ENCODE peak calls at places on chromosomes 16 and 17, in six cellular contexts. F, O, A, T, I and N are unnamed samples.

GRCh38 chr17:69669441-69670178 is 255.1 kb downstream of the MAP2K6 start:
- DNase-seq in F (no peak), O (no peak), A (no peak), T (no peak), I (no peak), N (no peak)

GRCh38 chr16:29820271-29820701 is at the start of gene MVP:
- DNase-seq in F (peak), O (peak), A (no peak), T (no peak), I (no peak), N (peak)

GRCh38 chr17:2394775-2395191 is 6.1 kb downstream of the MNT start:
- DNase-seq in F (no peak), O (no peak), A (no peak), T (no peak), I (no peak), N (no peak)

GRCh38 chr16:89613101-89613953 is at the start of gene DPEP1:
- DNase-seq in F (no peak), O (peak), A (no peak), T (no peak), I (no peak), N (no peak)

GRCh38 chr17:725746-726145 is 6.7 kb upstream of the TLCD3A start:
- DNase-seq in F (no peak), O (no peak), A (no peak), T (no peak), I (no peak), N (no peak)

GRCh38 chr17:80959330-80960036 is 32.2 kb upstream of the CHMP6 start:
- DNase-seq in F (no peak), O (no peak), A (no peak), T (no peak), I (no peak), N (peak)

GRCh38 chr17:74742153-74742515 is 5.1 kb downstream of the RAB37 start:
- DNase-seq in F (no peak), O (no peak), A (no peak), T (no peak), I (peak), N (no peak)

GRCh38 chr17:68382582-68383085 is 74.7 kb downstream of the WIPI1 start:
- DNase-seq in F (no peak), O (no peak), A (no peak), T (no peak), I (no peak), N (no peak)

GRCh38 chr17:56678249-56679144 is 85.0 kb downstream of the NOG start:
- DNase-seq in F (no peak), O (peak), A (no peak), T (no peak), I (no peak), N (peak)

GRCh38 chr16:27685802-27686201 is 135.9 kb downstream of the KATNIP start:
- DNase-seq in F (no peak), O (no peak), A (no peak), T (no peak), I (no peak), N (no peak)

GRCh38 chr16:64136743-64137142 is 985.1 kb downstream of the CDH11 start:
- DNase-seq in F (no peak), O (no peak), A (no peak), T (no peak), I (no peak), N (no peak)

GRCh38 chr16:64137976-64138375 is 983.9 kb downstream of the CDH11 start:
- DNase-seq in F (no peak), O (no peak), A (no peak), T (no peak), I (no peak), N (no peak)

GRCh38 chr16:64133396-64133795 is 988.5 kb downstream of the CDH11 start:
- DNase-seq in F (no peak), O (no peak), A (no peak), T (no peak), I (no peak), N (no peak)

GRCh38 chr16:64136314-64136713 is 985.5 kb downstream of the CDH11 start:
- DNase-seq in F (no peak), O (no peak), A (no peak), T (no peak), I (no peak), N (no peak)

GRCh38 chr16:64138621-64139020 is 983.2 kb downstream of the CDH11 start:
- DNase-seq in F (no peak), O (no peak), A (no peak), T (no peak), I (no peak), N (no peak)
- TF ChIP-seq CHD2 in F (no peak), O (no peak), A (no peak), T (no peak), I (no peak), N (no peak)

DNA sequence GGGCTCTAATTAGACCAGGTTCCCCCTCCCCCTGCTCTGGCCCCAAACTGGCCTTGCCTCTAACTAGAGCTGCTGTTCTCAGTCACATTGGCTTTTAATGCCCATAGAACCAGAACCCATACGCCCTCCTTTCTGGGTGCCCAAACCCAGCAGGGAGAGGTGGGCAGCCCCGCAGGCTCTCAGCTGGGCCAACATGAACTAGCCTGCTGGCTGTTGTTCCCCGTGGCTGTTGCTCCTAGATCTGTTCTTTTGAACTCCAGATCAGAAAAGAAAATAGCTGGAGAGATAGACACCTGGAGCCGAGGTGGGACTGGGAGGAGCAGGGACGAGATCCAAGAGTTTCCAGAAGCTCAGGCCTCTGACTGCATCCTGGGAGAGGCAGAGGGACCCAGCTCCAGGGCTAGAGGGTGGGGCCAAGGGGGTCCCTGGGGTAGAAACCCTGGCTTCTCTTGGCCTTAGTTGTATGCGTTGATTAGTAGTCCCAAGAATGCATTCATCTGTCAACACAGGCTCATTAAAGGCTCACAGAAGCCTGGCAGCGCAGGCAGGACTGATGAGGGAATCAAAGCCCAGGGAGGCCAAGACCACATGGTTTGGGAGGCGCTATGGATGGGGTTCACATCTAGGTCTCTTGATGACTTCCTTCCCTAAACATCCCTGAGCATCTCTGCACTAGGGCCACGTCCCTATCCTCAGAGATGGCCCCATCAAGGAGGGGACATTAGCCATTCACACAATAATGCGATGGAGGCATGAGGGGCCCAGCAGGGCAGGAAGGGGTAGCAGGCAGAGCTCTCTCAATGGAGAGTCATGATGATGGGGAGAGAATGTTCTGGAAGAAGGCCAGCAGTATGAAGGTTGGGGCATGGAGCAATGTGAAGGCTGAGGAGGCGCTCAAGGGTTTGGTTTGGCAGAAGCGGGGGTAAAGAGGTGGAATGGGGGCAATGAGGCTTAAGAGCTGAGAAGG is 1.3 kb upstream of the CPSF4L start:
- DNase-seq in F (no peak), O (peak), A (no peak), T (peak), I (no peak), N (peak)
- TF ChIP-seq CHD2 in F (no peak), O (no peak), A (no peak), T (no peak), I (no peak), N (no peak)

GRCh38 chr16:5427571-5427970 is 330.0 kb upstream of the EEF2KMT start:
- DNase-seq in F (no peak), O (no peak), A (no peak), T (no peak), I (no peak), N (no peak)

GRCh38 chr16:5430598-5430997 is 333.0 kb upstream of the EEF2KMT start:
- DNase-seq in F (no peak), O (no peak), A (no peak), T (no peak), I (no peak), N (no peak)

GRCh38 chr16:5432166-5432565 is 334.6 kb upstream of the EEF2KMT start:
- DNase-seq in F (no peak), O (no peak), A (no peak), T (no peak), I (no peak), N (no peak)

DNA sequence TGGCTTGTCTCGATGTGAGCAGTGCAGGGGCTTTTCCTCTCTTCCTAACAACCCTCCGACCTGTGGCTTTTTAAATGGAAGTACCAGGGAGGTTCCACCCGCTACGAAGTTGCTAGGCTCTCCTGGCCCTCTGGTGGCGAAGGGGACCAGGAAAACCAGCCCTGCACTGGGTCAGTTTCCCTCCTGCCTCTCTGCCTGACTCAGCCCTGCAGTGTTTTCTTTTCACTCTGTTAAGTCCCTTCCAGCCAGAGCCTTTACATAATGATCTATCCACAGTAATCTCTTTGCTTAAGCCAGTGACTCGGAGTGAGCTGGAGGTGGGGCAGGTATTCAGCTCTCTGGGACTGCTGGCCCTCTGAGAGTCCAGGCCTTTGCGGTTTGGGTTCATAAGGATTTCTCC is 331.3 kb upstream of the EEF2KMT start:
- DNase-seq in F (no peak), O (peak), A (no peak), T (peak), I (no peak), N (no peak)
- TF ChIP-seq CHD2 in F (no peak), O (no peak), A (no peak), T (no peak), I (no peak), N (no peak)

GRCh38 chr17:11823862-11824261 is 173.4 kb downstream of the ZNF18 start:
- DNase-seq in F (no peak), O (no peak), A (no peak), T (no peak), I (no peak), N (no peak)
- TF ChIP-seq CHD2 in F (no peak), O (no peak), A (no peak), T (no peak), I (no peak), N (no peak)

GRCh38 chr17:58264407-58265103 is 16.2 kb downstream of the MPO start:
- DNase-seq in F (no peak), O (peak), A (no peak), T (no peak), I (no peak), N (no peak)

GRCh38 chr17:58268326-58268725 is 12.4 kb downstream of the MPO start:
- DNase-seq in F (no peak), O (peak), A (no peak), T (no peak), I (no peak), N (no peak)

GRCh38 chr17:58267347-58268324 is 13.1 kb downstream of the MPO start:
- DNase-seq in F (no peak), O (peak), A (no peak), T (no peak), I (no peak), N (no peak)

GRCh38 chr17:58265266-58265665 is 15.5 kb downstream of the MPO start:
- DNase-seq in F (no peak), O (no peak), A (no peak), T (no peak), I (no peak), N (no peak)

DNA sequence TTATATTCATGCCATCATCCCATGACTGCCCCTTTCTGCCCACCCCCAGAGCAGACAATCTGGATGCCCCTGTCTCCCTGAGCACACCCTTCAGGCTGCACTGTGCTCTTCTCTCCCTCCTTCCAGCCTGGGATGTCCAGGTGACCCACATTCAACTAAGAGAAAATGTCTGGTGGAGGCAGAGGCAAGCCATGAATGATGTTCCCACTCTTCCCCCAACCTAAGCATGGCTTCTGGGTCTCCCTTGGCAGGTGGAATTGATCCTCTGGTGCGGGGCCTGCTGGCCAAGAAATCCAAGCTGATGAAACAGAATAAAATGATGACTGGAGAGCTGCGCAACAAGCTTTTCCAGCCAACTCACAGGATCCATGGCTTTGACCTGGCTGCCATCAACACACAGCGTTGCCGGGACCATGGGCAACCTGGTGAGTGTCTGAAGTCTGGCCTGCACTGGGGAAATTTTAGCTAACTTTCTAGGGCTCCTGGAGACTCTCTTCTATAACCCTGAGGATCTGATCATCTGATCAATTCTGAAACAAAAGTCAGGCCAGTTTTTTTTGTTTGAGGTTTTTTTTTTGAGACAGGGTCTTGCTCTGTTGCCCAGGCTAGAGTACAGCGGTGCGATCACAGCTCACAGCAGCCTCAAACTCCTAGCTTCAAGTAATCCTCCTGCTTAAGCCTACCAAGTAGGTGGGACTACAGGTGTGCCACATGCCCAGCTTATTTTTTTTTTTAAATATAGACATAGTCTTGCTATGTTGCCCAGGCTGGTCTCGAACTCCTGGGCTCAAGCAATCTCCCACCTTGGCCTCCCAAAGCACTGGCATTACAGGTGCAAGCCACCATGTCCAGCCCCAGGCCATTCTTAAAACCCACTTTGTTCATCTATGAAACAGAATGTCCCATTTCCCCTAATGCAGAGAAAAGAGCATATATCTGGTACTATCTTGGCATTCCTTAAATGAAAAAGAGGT is 14.5 kb downstream of the MPO start:
- DNase-seq in F (no peak), O (peak), A (no peak), T (no peak), I (no peak), N (no peak)
- TF ChIP-seq CHD2 in F (no peak), O (no peak), A (no peak), T (no peak), I (no peak), N (no peak)